ENCODE peak calls at places on chromosome 1, in four cellular contexts. D, Q, L and B are unnamed samples.

GRCh38 chr1:7374761-7375160 is 396.3 kb upstream of the VAMP3 start:
- DNase-seq in L (no peak), D (no peak), Q (no peak), B (no peak)

GRCh38 chr1:203038891-203039608 is 12.8 kb downstream of the PPFIA4 start:
- DNase-seq in L (peak; percentile 64), Q (peak; percentile 72), D (peak; percentile 25), B (peak; percentile 31)

GRCh38 chr1:7477593-7477992 is 293.5 kb upstream of the VAMP3 start:
- DNase-seq in L (no peak), D (no peak), Q (no peak), B (no peak)

GRCh38 chr1:175863291-175864050 is 120.1 kb upstream of the TNR start:
- DNase-seq in D (no peak), Q (no peak), L (no peak), B (no peak)

GRCh38 chr1:203306089-203306969 is 1.0 kb downstream of the BTG2 start:
- DNase-seq in D (no peak), L (peak; percentile 81), Q (peak; percentile 91), B (no peak)

GRCh38 chr1:29438991-29439390 is 202.7 kb downstream of the PTPRU start:
- DNase-seq in Q (no peak), D (no peak), L (no peak), B (no peak)

GRCh38 chr1:156379420-156380165 is 10.6 kb downstream of the RHBG start:
- DNase-seq in L (no peak), Q (no peak), D (no peak), B (no peak)

GRCh38 chr1:54273092-54273836 is 73.3 kb downstream of the MRPL37 start:
- DNase-seq in Q (peak; percentile 82), L (peak; percentile 87), D (no peak), B (no peak)

GRCh38 chr1:25695991-25696330 is 79.4 kb downstream of the MAN1C1 start:
- DNase-seq in D (no peak), Q (peak; percentile 74), L (no peak), B (no peak)

GRCh38 chr1:1200876-1201810 is 5.2 kb downstream of the TNFRSF18 start:
- DNase-seq in Q (no peak), D (peak; percentile 86), L (peak; percentile 39), B (peak; percentile 87)

GRCh38 chr1:17886361-17886760 is 131.2 kb downstream of the ACTL8 start:
- DNase-seq in Q (no peak), L (no peak), D (no peak), B (no peak)

GRCh38 chr1:159188375-159188788 is 16.3 kb upstream of the ACKR1 start:
- DNase-seq in D (no peak), Q (peak; percentile 77), L (peak; percentile 23), B (no peak)

GRCh38 chr1:182095946-182096345 is 34.4 kb upstream of the ZNF648 start:
- DNase-seq in D (no peak), Q (no peak), L (no peak), B (no peak)

GRCh38 chr1:225944387-225944786 is 3.4 kb upstream of the LEFTY2 start:
- DNase-seq in L (no peak), D (no peak), Q (no peak), B (no peak)

GRCh38 chr1:152776361-152776760 is 1.4 kb downstream of the LCE1F start:
- DNase-seq in L (no peak), D (no peak), Q (no peak), B (no peak)
- H3K9me3 ChIP-seq in L (no peaks in the 10 kb centered on the region), D (no peaks in the 10 kb centered on the region), Q (no peaks in the 10 kb centered on the region), B (no peaks in the 10 kb centered on the region)

DNA sequence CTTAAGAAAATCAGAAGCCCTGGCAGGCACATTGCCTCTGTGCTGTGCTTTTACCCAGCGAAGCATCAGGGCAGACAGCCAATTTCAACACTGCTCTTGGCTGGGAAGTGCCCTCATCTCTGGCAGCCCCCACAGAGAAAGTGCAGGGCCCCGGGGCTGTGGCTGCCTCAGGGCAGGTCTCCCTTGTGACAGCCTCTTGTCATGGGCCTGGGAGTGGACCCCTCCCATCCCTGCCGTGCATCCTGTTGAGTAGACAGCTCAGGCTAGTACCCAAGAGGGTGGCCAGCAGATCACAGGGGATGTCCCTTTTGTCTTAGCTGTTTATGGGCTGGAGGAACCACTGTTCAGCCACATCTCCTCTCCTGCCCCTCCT is 23.3 kb downstream of the TTC34 start:
- DNase-seq in L (no peak), D (no peak), Q (no peak), B (no peak)
- H3K9me3 ChIP-seq in L (no peaks in the 10 kb centered on the region), D (peaks cover 9% of the 10 kb centered on the region), Q (no peaks in the 10 kb centered on the region), B (no peaks in the 10 kb centered on the region)

GRCh38 chr1:79531790-79532189 is 525.3 kb upstream of the ADGRL4 start:
- DNase-seq in L (no peak), D (no peak), Q (no peak), B (no peak)

DNA sequence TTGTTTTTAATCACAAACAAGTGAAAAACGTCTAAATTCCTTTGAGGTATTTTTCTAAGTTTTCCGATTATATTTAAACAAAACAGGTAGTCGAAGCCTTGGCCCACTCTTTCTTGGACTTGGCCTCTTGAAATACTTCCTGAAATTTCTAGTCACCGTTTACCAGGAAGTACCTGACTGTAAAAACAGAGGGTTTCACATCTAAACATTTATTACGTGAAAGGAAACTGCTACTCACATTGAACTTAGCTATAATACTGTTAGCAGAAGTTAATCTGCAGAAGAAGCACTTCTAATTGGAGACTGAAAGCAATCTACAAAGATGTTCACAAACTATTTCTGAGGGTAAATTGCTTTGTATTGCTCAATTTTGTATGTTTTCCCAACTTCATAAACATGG is 526.0 kb upstream of the ADGRL4 start:
- DNase-seq in D (no peak), L (no peak), Q (no peak), B (no peak)
- H3K9me3 ChIP-seq in D (no peaks in the 10 kb centered on the region), L (no peaks in the 10 kb centered on the region), Q (no peaks in the 10 kb centered on the region), B (no peaks in the 10 kb centered on the region)

GRCh38 chr1:222880586-222880985 is 65.7 kb downstream of the DISP1 start:
- DNase-seq in L (no peak), D (no peak), Q (no peak), B (no peak)

DNA sequence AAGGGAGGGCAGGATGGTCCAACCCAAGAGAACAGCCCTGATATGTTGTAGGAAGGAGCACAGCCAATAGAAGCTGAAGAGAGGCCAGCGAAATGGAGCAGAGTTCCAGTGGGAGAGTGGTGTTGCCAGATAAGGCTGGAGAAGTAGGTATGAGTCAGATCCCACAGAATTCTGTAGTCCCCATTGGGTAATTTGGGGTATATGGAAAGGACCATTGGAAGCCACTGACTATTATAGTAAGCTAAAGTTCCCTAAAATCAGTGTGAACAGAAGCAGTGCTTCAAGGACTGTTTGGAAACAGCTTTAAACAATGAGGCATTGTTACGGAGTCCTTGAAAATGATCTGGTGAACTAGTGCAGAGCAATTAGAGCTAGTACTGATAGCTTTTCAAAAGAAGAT is 63.0 kb downstream of the DISP1 start:
- DNase-seq in Q (no peak), L (no peak), D (no peak), B (no peak)
- H3K9me3 ChIP-seq in Q (no peaks in the 10 kb centered on the region), L (no peaks in the 10 kb centered on the region), D (no peaks in the 10 kb centered on the region), B (no peaks in the 10 kb centered on the region)

GRCh38 chr1:248759644-248760043 is 4.1 kb upstream of the LYPD8 start:
- DNase-seq in L (no peak), Q (no peak), D (no peak), B (no peak)
- H3K9me3 ChIP-seq in L (no peaks in the 10 kb centered on the region), Q (no peaks in the 10 kb centered on the region), D (no peaks in the 10 kb centered on the region), B (no peaks in the 10 kb centered on the region)